ENCODE peak calls at places on chromosomes 12 and 14, in five cellular contexts. K, N, J, V and O are unnamed samples.

GRCh38 chr12:102343361-102344121 is 136.8 kb downstream of the IGF1 start:
- DNase-seq in K (no peak), N (peak), J (no peak), V (no peak), O (peak)

GRCh38 chr12:80264891-80265290 is 165.6 kb downstream of the OTOGL start:
- DNase-seq in K (no peak), N (no peak), J (no peak), V (no peak), O (no peak)

GRCh38 chr12:65754744-65755595 is 69.3 kb upstream of the HMGA2 start:
- DNase-seq in K (no peak), N (no peak), J (no peak), V (no peak), O (no peak)

GRCh38 chr12:15469342-15469741 is 147.0 kb downstream of the PTPRO start:
- DNase-seq in K (no peak), N (no peak), J (no peak), V (no peak), O (no peak)

GRCh38 chr14:65101631-65102440 is 481 bp downstream of the MAX start:
- DNase-seq in K (peak), N (no peak), J (no peak), V (no peak), O (no peak)

GRCh38 chr12:120361506-120362208 is 7.3 kb downstream of the MSI1 start:
- DNase-seq in K (peak), N (no peak), J (peak), V (no peak), O (peak)

GRCh38 chr12:105554856-105555255 is 224.4 kb downstream of the C12orf75 start:
- DNase-seq in K (no peak), N (no peak), J (no peak), V (no peak), O (no peak)

GRCh38 chr12:2354151-2354991 is 301.6 kb downstream of the CACNA1C start:
- DNase-seq in K (no peak), N (no peak), J (peak), V (no peak), O (no peak)

GRCh38 chr12:59164226-59164625 is 243.9 kb upstream of the LRIG3 start:
- DNase-seq in K (no peak), N (no peak), J (no peak), V (no peak), O (no peak)

GRCh38 chr12:113259499-113259953 is 38.3 kb downstream of the TPCN1 start:
- DNase-seq in K (peak), N (no peak), J (peak), V (no peak), O (no peak)